ENCODE peak calls at places on chromosomes 3 and 15, in nine cellular contexts. Y, K, W, P, Z, X, T, V and M are unnamed samples. For H3K36me3 and H3K27me3, the result is how much of the 10 kb centered on the place peaks cover.

GRCh38 chr3:16614033-16615031 is 9.1 kb upstream of the DAZL start:
- DNase-seq in W (peak), V (no peak), K (no peak), X (no peak), Y (no peak), Z (no peak), T (no peak), P (no peak), M (no peak)

GRCh38 chr3:177830411-177830849 is 633.1 kb upstream of the TBL1XR1 start:
- DNase-seq in V (no peak), Y (no peak), W (peak), K (no peak), P (no peak), T (no peak), X (no peak), Z (no peak), M (peak)

GRCh38 chr15:84828433-84828908 is 11.3 kb downstream of the ALPK3 start:
- DNase-seq in V (peak), W (no peak), T (peak), Y (no peak), K (no peak), Z (no peak), X (no peak), P (no peak), M (no peak)

GRCh38 chr3:127233371-127233770 is 40.4 kb downstream of the PRR23E start:
- DNase-seq in K (no peak), T (no peak), X (no peak), Y (no peak), Z (no peak), V (no peak), W (no peak), P (no peak), M (no peak)

GRCh38 chr3:156606729-156607128 is 51.8 kb upstream of the SSR3 start:
- DNase-seq in V (no peak), K (no peak), W (no peak), Y (no peak), X (no peak), P (no peak), Z (no peak), T (no peak), M (no peak)

GRCh38 chr3:42504334-42505202 is 2.1 kb downstream of the VIPR1 start:
- DNase-seq in W (no peak), T (peak), P (no peak), V (no peak), Y (no peak), K (no peak), Z (no peak), X (peak), M (peak)

GRCh38 chr3:4898454-4899313 is 80.6 kb upstream of the BHLHE40 start:
- DNase-seq in Z (no peak), K (no peak), P (no peak), T (no peak), Y (no peak), V (no peak), W (peak), X (no peak), M (no peak)

GRCh38 chr3:129961142-129961541 is 13.4 kb upstream of the TRH start:
- DNase-seq in V (no peak), Y (no peak), T (no peak), Z (no peak), W (no peak), K (no peak), X (no peak), P (no peak), M (peak)

GRCh38 chr3:172115787-172116186 is 76.4 kb downstream of the FNDC3B start:
- DNase-seq in P (no peak), T (no peak), W (no peak), K (no peak), Y (no peak), Z (no peak), X (no peak), V (no peak), M (no peak)

GRCh38 chr3:38960953-38961622 is 90.7 kb downstream of the SCN11A start:
- DNase-seq in P (peak), X (no peak), Y (peak), W (peak), K (peak), T (no peak), Z (peak), V (no peak), M (peak)

GRCh38 chr15:84570164-84570692 is 30.6 kb upstream of the ZSCAN2 start:
- DNase-seq in K (no peak), Y (peak), T (peak), P (no peak), W (peak), Z (no peak), X (peak), V (peak), M (peak)

GRCh38 chr3:126835472-126836219 is 131.6 kb downstream of the CHCHD6 start:
- DNase-seq in Y (no peak), W (peak), K (no peak), T (no peak), V (no peak), P (no peak), X (no peak), Z (no peak), M (no peak)

DNA sequence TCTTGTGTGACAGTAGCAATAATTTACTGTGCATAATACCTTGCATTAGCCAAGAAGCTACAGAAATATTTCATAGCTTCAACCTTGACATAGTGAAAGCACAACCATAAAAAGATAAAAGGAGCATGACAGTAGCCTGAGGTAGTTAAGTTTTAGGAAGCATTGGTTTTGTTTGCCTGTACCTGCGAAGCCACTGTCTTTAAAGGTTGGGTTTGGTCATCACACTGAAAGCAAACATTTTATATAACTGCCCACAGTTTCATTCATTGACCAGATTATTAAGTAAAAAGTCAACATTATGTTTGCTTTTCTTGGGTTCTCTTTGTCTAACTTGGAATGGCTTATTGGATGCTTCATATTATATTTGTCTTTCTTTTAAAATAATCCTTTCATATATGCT is 450.1 kb upstream of the IL12A start:
- DNase-seq in K (no peak), Z (no peak), P (no peak), X (no peak), Y (no peak), V (no peak), T (no peak), W (no peak), M (no peak)
- H3K36me3 ChIP-seq in K (under half), Z (under half), P (under half), X (under half), Y (under half), V (under half), T (under half), W (under half), M (under half)

GRCh38 chr3:33658039-33658438 is 60.0 kb downstream of the CLASP2 start:
- DNase-seq in T (no peak), W (no peak), K (no peak), Z (no peak), Y (no peak), V (no peak), P (no peak), X (no peak), M (no peak)

GRCh38 chr3:33663042-33663441 is 55.0 kb downstream of the CLASP2 start:
- DNase-seq in K (no peak), V (no peak), X (no peak), P (no peak), T (no peak), Y (no peak), W (no peak), Z (no peak), M (no peak)

GRCh38 chr3:33660035-33660434 is 58.0 kb downstream of the CLASP2 start:
- DNase-seq in T (no peak), P (no peak), Y (no peak), K (no peak), W (no peak), Z (peak), X (no peak), V (no peak), M (no peak)

GRCh38 chr3:33664195-33664594 is 53.9 kb downstream of the CLASP2 start:
- DNase-seq in V (no peak), K (no peak), P (no peak), X (no peak), Z (peak), W (peak), T (no peak), Y (no peak), M (no peak)

GRCh38 chr3:33658971-33659848 is 58.8 kb downstream of the CLASP2 start:
- DNase-seq in K (peak), W (peak), T (peak), P (no peak), X (peak), V (peak), Z (peak), Y (no peak), M (peak)
- H3K4me3 ChIP-seq in K (peak), W (peak), T (peak), P (no peak), X (peak), V (peak), Z (peak), Y (no peak), M (peak)

GRCh38 chr3:141909408-141909807 is 33.0 kb downstream of the ATP1B3 start:
- DNase-seq in T (no peak), Y (no peak), K (no peak), P (no peak), V (no peak), X (no peak), W (no peak), Z (no peak), M (no peak)
- H3K27me3 ChIP-seq in T (under half), Y (under half), K (under half), P (under half), V (under half), X (under half), W (under half), Z (under half), M (under half)

DNA sequence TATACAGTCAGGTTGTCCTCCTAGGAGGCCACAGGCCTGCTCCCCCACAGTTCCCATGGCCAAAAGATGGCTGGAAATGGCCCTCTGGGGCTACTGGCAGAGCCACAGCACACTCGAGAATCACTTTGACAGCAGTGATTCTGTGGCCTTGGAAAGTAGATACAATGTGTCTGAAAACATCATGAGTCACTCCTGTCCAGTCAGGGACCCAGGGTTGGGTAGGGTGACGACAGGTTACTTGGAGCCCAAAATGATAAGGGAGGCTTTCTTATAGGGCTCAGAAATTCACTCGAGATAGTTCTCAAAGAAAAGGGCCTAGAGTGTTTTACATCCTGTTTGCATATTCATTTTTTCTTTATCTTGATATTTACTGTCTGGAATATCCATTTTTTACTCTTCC is 24.3 kb downstream of the MRPS25 start:
- DNase-seq in Z (no peak), K (no peak), X (no peak), Y (no peak), P (no peak), W (no peak), T (no peak), V (no peak), M (no peak)
- H3K36me3 ChIP-seq in Z (under half), K (half or more), X (half or more), Y (half or more), P (under half), W (half or more), T (half or more), V (half or more), M (half or more)

GRCh38 chr3:46971151-46971550 is 5.4 kb downstream of the CCDC12 start:
- DNase-seq in P (no peak), W (no peak), V (no peak), T (no peak), K (no peak), X (no peak), Z (no peak), Y (no peak), M (no peak)

GRCh38 chr3:46971742-46972141 is 4.8 kb downstream of the CCDC12 start:
- DNase-seq in Y (no peak), P (no peak), V (no peak), W (no peak), X (no peak), K (no peak), Z (no peak), T (no peak), M (no peak)

GRCh38 chr3:46970391-46971091 is 6.0 kb downstream of the CCDC12 start:
- DNase-seq in V (no peak), P (no peak), Z (no peak), Y (no peak), K (peak), T (peak), X (no peak), W (no peak), M (no peak)

GRCh38 chr3:46974421-46975227 is 1.9 kb downstream of the CCDC12 start:
- DNase-seq in Z (no peak), K (peak), P (no peak), T (no peak), X (no peak), Y (no peak), W (no peak), V (no peak), M (no peak)

DNA sequence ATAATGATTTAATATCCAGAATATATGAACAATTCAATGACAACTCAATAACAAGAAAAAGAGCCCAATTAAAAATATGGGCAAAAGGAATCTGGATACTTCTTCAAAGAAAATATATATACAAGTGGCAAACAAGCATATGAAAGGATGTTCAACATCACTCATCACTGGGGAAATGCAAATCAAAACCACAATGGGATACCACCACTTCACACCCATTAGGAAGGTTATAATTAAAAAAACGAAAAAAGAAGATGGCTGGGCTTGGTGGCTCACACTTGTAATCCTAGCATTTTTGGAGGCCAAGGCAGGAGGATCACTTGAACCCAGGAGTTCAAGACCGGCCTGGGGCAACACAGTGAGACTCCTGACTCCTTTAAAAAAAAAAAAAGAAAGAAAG is 4.1 kb downstream of the CCDC12 start:
- DNase-seq in X (no peak), Y (no peak), K (no peak), V (no peak), Z (no peak), P (no peak), T (no peak), W (no peak), M (no peak)
- H3K4me3 ChIP-seq in X (no peak), Y (no peak), K (no peak), V (no peak), Z (no peak), P (no peak), T (no peak), W (no peak), M (no peak)

DNA sequence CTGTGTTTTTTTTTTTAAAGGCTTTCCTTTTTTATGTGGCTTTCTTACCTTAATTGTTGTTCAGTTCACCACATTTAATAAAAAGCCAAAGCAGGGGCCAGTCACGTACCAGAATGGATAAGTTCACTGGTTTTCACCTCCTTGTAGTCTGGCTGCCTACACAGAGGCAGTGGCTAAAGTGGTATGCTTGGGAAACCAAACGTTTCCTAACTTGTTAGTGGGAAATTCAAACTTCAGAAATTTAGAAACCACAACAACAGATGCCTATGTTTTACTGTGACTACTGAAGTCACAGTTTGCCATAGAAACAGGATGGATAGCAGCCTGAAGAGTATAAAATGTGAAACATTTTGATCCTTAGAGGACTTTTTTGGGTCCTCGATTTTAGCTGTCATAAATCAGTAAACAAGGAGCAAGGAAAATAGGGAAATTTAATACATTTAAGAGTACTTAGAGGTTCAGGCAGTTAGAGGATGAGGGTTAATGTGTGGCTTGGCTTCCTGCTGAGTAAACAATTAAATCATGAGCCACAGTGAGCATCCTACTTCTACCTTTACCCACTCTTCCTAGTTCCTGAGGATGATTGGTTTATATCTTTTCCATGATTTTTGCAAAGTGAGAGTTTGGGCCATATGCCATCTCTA is 48.6 kb downstream of the CMSS1 start:
- DNase-seq in Z (no peak), P (no peak), V (no peak), W (peak), X (no peak), T (no peak), K (no peak), Y (no peak), M (no peak)
- H3K27me3 ChIP-seq in Z (under half), P (under half), V (under half), W (under half), X (under half), T (under half), K (under half), Y (under half), M (under half)

GRCh38 chr3:143010024-143010423 is 8.7 kb downstream of the U2SURP start:
- DNase-seq in X (no peak), V (no peak), T (no peak), P (no peak), W (no peak), Y (no peak), Z (no peak), K (no peak), M (no peak)

GRCh38 chr3:143011705-143012104 is 10.3 kb downstream of the U2SURP start:
- DNase-seq in V (no peak), X (no peak), T (no peak), Z (no peak), K (no peak), W (no peak), P (no peak), Y (no peak), M (no peak)

GRCh38 chr3:143016321-143016972 is 15.1 kb downstream of the U2SURP start:
- DNase-seq in X (no peak), K (no peak), T (no peak), W (no peak), V (no peak), Z (peak), Y (peak), P (no peak), M (no peak)

DNA sequence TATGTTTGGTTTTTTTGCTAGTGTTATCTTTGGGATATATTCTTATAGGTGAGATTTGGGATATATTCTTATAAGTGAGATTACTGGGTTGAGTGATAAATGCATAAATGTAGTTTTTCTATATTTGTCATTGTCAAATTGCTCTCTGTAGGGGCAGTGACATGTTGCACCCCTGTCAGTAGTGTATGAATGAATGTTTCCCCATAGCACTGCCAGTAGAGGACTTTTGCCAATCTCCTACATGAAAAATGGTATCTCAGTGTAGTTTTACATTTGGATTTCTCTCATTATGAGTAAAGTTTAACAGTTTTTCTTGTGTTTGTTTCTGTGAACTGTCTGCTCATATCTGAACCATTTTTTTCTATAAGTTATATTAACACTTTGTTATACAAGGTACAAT is 13.6 kb downstream of the U2SURP start:
- DNase-seq in Y (no peak), X (no peak), Z (no peak), K (no peak), V (no peak), W (no peak), T (no peak), P (no peak), M (no peak)
- H3K36me3 ChIP-seq in Y (under half), X (under half), Z (under half), K (half or more), V (half or more), W (under half), T (half or more), P (under half), M (half or more)